ENCODE peak calls at places on chromosomes 3 and 15, in four cellular contexts. S is K562, Z is A549, R is HepG2. I is an unnamed sample.

GRCh38 chr3:42511196-42511595 is 8.8 kb downstream of the VIPR1 start:
- DNase-seq in S (no peak), Z (no peak), R (no peak), I (no peak)

GRCh38 chr3:33505027-33505426 is 64.8 kb upstream of the UBP1 start:
- DNase-seq in R (no peak), Z (no peak), S (no peak), I (no peak)

GRCh38 chr3:86986666-86987420 is 4.1 kb downstream of the VGLL3 start:
- DNase-seq in Z (no peak), S (no peak), R (no peak), I (peak; percentile 65)

GRCh38 chr3:145246291-145246690 is 914.7 kb downstream of the PLOD2 start:
- DNase-seq in R (no peak), S (no peak), Z (no peak), I (no peak)

GRCh38 chr15:29821416-29822099 is 710 bp downstream of the TJP1 start:
- DNase-seq in R (peak; percentile 74), Z (peak; percentile 89), S (peak; percentile 67), I (peak; percentile 85)

GRCh38 chr3:5347486-5347885 is 160.0 kb downstream of the EDEM1 start:
- DNase-seq in S (no peak), Z (no peak), R (no peak), I (no peak)

GRCh38 chr3:184679056-184679502 is 32.8 kb downstream of the MAGEF1 start:
- DNase-seq in Z (no peak), S (no peak), R (no peak), I (no peak)

GRCh38 chr15:43723151-43723550 is 23.1 kb upstream of the PDIA3 start:
- DNase-seq in Z (no peak), R (no peak), S (no peak), I (no peak)

GRCh38 chr3:65265942-65266341 is 578.1 kb upstream of the ADAMTS9 start:
- DNase-seq in S (no peak), R (no peak), Z (no peak), I (no peak)

GRCh38 chr3:160473233-160473632 is 23.6 kb upstream of the TRIM59 start:
- DNase-seq in Z (no peak), R (no peak), S (no peak), I (peak; percentile 85)

GRCh38 chr3:2993719-2994118 is 116.5 kb downstream of the IL5RA start:
- DNase-seq in R (no peak), Z (no peak), S (no peak), I (no peak)

GRCh38 chr3:15032650-15033049 is 32.5 kb downstream of the MRPS25 start:
- DNase-seq in R (no peak), Z (no peak), S (no peak), I (no peak)
- TF ChIP-seq USF2 in R (no peak), Z (no peak), S (no peak), I (no peak)

DNA sequence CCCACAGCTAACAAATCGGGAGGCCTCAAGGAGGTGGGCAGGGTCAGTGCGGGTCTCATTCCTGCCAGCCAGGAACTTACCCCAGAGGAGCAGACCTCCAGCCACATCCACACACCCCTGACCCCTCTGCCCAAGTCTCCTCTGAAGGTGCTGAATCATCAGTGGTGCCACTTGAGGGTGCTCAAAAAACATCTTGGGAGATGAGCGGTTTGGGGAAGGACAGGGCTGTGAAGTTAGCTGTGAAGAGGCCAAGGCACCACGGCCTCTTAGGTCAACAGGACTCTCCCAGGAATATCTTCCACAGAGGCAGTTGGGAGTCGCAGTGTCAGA is 1.2 kb downstream of the DAPK2 start:
- DNase-seq in R (no peak), Z (no peak), S (no peak), I (no peak)
- H3K27ac ChIP-seq in R (no peak overlapping the region), Z (no peak overlapping the region), S (no peak overlapping the region), I (no peak overlapping the region)

DNA sequence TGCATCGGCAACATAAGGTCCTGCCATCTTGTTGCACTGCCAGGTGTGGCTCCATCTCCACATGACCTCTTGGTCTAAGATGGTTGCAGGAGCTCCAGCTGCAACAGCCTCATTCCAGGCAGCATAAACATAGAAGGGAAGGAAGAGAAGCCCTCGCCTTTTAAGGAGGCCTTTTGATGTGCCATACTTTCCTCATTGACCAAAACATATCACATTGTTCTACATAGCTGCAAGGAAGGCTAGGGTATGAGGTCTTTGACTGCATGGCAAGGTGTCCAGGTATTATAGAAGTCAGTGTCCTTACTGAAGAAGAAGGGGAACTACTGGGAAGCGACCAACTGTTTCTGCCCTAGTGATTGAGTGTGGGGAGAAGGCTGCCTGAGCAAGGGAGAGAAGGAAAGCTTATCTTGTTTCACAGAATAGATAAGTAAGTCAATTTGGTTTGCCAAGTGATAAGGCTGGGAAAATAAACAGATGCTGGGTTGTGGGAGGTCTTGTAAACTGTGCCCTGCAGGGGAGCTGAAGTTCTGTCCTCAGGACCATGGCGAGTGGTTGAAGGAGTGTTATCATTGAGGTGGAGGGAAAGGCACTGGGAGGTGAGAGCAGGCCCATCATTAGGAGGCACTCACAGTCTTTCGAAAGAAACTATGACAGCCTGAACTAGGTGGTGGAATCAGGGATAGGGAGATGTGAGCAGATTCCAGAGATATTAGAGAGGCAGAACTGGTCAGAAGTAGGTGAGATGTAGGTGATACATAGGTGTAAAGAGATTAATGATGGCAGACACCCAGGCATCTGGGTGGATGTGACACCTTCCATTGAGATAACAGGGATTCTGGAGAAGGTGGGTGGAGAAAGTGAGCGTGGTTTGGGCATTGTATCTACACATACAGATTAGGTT is 93.8 kb upstream of the IGF1R start:
- DNase-seq in S (no peak), R (no peak), Z (no peak), I (no peak)
- TF ChIP-seq USF2 in S (no peak), R (no peak), Z (no peak), I (no peak)

DNA sequence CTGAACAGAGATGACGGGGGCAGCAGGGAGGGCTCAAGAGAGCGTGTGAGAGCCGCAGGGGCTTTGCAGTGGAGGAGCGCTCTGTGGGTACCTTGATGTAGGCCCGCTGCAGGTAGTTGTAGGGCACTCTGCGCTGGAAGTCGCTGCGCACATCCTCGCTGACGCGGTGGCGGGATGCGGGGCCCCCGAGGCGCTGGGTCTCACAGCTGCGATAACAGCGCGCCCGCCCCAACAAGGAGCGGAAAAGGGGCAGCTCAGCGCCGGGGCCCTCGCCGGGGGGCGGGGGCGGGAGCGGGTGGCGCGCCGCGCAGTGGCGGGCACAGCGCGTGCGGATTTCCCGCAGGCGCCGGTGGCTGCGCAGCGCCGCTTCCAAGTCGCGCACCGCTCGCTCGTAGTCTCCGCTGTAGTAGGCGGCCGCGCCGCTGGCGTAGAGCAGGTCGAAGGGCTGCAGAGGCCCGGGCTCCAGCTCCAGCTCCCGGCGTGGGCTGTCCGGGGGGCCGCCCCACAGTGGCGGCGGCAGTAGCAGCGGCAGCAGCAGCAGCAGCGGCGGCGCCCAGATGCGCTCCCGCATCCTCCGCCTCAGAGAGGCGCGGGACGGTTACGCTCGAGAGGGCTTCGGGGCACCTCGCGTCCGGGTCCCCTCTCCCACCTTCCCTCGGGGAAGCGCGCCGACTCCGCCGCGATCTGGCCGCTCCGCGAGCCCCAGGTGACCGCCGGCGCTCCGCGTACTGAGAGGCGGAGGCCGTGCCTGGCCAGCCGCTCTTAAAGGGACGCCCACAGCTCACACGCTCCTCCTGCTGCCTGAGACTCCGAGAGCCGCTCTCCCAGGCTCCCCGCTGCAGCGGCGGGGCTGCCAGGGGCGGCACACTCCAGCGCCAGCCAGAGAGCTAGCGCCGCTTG is at the start of gene P3H2:
- DNase-seq in Z (peak; percentile 90), R (peak; percentile 66), S (no peak), I (peak; percentile 93)
- H3K27ac ChIP-seq in Z (peak within 1 kb of the TSS; percentile 90), R (no peak within 1 kb of the TSS), S (no peak within 1 kb of the TSS), I (peak within 1 kb of the TSS; percentile 66)

DNA sequence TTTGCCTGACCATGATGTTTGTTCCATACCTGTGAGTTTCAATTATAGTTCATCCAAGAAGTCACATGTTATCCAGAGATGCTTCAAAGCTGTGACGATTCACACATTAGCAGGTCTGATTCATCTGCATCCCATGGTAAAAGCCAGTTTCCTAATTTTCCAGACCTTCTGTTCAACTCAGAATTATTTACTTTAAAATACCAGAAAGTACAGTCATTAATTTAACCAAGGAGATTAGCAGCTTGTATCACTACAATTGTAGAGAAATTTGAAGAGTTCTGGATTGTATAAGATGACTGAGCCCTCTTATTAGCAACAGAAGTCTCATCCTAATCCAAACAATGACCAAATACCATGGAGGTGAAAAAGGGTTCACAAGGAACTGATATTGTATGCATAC is 76.1 kb upstream of the THBS1 start:
- DNase-seq in Z (peak; percentile 5), S (no peak), R (no peak), I (peak; percentile 91)
- TF ChIP-seq USF2 in Z (no peak), S (no peak), R (no peak), I (peak; percentile 32)

DNA sequence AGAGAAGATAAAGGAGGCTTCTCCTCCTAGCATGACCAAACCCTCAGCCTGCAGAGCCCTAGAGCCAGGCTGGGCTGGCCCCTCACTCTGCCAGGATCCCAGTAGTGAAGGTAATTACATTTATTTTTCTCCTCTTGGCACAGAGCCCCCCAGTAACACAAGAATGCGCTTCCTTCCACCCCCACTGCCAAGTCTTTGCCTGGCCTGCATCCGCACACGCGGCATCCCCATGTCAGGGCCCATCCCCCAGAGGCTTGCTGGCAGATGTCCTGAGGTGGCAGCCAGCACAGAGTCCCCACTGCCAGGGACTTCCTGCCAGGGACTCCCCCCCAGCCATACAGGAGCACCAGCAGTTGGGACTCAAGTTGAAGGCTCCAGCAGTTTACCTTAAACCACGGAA is 41.1 kb downstream of the MEGF11 start:
- DNase-seq in S (no peak), Z (no peak), R (no peak), I (no peak)
- H3K27ac ChIP-seq in S (no peak overlapping the region), Z (no peak overlapping the region), R (no peak overlapping the region), I (no peak overlapping the region)

DNA sequence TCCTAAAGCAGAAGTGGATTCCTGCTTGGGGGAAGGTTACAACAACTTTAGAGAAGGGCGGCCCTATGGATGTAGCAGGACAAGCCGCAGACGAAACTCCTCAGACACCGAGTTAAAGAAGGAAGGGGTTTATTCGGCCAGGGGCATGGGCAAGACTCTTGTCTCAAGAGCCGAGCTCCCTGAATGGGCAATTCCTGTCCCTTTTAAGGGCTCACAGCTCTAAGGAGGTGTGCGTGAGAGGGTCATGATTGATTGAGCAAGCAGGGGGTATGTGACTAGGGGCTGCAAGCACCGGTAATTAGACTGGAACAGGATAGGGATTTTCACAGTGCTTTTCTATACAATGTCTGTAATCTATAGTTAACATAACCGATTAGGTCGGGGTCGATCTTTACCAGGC is 879 bp upstream of the PDHB start:
- DNase-seq in S (no peak), R (no peak), Z (no peak), I (no peak)
- TF ChIP-seq USF2 in S (no peak), R (no peak), Z (no peak), I (no peak)